ENCODE peak calls at places on chromosomes 4 and X, in six cellular contexts. One of them, this sample, is unnamed.

GRCh38 chr4:184421558-184422155 is 52.7 kb downstream of the IRF2 start:
- DNase-seq in HFF-Myc: no peak
- DNase-seq in heart left ventricle: no peak
- DNase-seq in GM12865: peak
- DNase-seq in AG04450: no peak
- DNase-seq in left ventricle myocardium inferior: no peak
- DNase-seq in this sample: no peak

GRCh38 chr4:8171941-8172924 is 13.6 kb upstream of the ABLIM2 start:
- DNase-seq in HFF-Myc: no peak
- DNase-seq in heart left ventricle: no peak
- DNase-seq in GM12865: peak
- DNase-seq in AG04450: peak
- DNase-seq in left ventricle myocardium inferior: no peak
- DNase-seq in this sample: peak

GRCh38 chr4:174764105-174764729 is 64.8 kb downstream of the GLRA3 start:
- DNase-seq in HFF-Myc: peak
- DNase-seq in heart left ventricle: no peak
- DNase-seq in GM12865: peak
- DNase-seq in AG04450: peak
- DNase-seq in left ventricle myocardium inferior: no peak
- DNase-seq in this sample: peak

GRCh38 chr4:129362685-129363274 is 266.8 kb downstream of the C4orf33 start:
- DNase-seq in HFF-Myc: peak
- DNase-seq in heart left ventricle: peak
- DNase-seq in GM12865: peak
- DNase-seq in AG04450: peak
- DNase-seq in left ventricle myocardium inferior: peak
- DNase-seq in this sample: peak

GRCh38 chr4:5477613-5478012 is 230.7 kb downstream of the EVC2 start:
- DNase-seq in HFF-Myc: no peak
- DNase-seq in heart left ventricle: no peak
- DNase-seq in GM12865: no peak
- DNase-seq in AG04450: no peak
- DNase-seq in left ventricle myocardium inferior: no peak
- DNase-seq in this sample: no peak

GRCh38 chrX:106692425-106693075 is 34.0 kb upstream of the RNF128 start:
- DNase-seq in HFF-Myc: no peak
- DNase-seq in heart left ventricle: no peak
- DNase-seq in GM12865: no peak
- DNase-seq in AG04450: no peak
- DNase-seq in left ventricle myocardium inferior: no peak
- DNase-seq in this sample: no peak

GRCh38 chr4:48654015-48654664 is 125.9 kb downstream of the FRYL start:
- DNase-seq in HFF-Myc: no peak
- DNase-seq in heart left ventricle: no peak
- DNase-seq in GM12865: no peak
- DNase-seq in AG04450: no peak
- DNase-seq in left ventricle myocardium inferior: no peak
- DNase-seq in this sample: peak

GRCh38 chrX:153967536-153968214 is 3.9 kb downstream of the HCFC1 start:
- DNase-seq in HFF-Myc: no peak
- DNase-seq in heart left ventricle: no peak
- DNase-seq in GM12865: no peak
- DNase-seq in AG04450: no peak
- DNase-seq in left ventricle myocardium inferior: no peak
- DNase-seq in this sample: no peak

GRCh38 chr4:2662598-2662997 is 93.5 kb downstream of the TNIP2 start:
- DNase-seq in HFF-Myc: no peak
- DNase-seq in heart left ventricle: no peak
- DNase-seq in GM12865: no peak
- DNase-seq in AG04450: peak
- DNase-seq in left ventricle myocardium inferior: no peak
- DNase-seq in this sample: peak

GRCh38 chr4:149987330-149987751 is 90.9 kb upstream of the DCLK2 start:
- DNase-seq in HFF-Myc: no peak
- DNase-seq in heart left ventricle: no peak
- DNase-seq in GM12865: no peak
- DNase-seq in AG04450: no peak
- DNase-seq in left ventricle myocardium inferior: no peak
- DNase-seq in this sample: peak

GRCh38 chr4:141486375-141486997 is 149.9 kb upstream of the IL15 start:
- DNase-seq in HFF-Myc: no peak
- DNase-seq in heart left ventricle: no peak
- DNase-seq in GM12865: no peak
- DNase-seq in AG04450: peak
- DNase-seq in left ventricle myocardium inferior: no peak
- DNase-seq in this sample: peak

GRCh38 chr4:77036206-77036605 is 39.6 kb downstream of the CCNI start:
- DNase-seq in HFF-Myc: no peak
- DNase-seq in heart left ventricle: no peak
- DNase-seq in GM12865: no peak
- DNase-seq in AG04450: peak
- DNase-seq in left ventricle myocardium inferior: no peak
- DNase-seq in this sample: peak

GRCh38 chr4:54067163-54067562 is 2.8 kb upstream of the CHIC2 start:
- DNase-seq in HFF-Myc: no peak
- DNase-seq in heart left ventricle: peak
- DNase-seq in GM12865: no peak
- DNase-seq in AG04450: no peak
- DNase-seq in left ventricle myocardium inferior: peak
- DNase-seq in this sample: peak

GRCh38 chr4:107468812-107469211 is 251.2 kb downstream of the PAPSS1 start:
- DNase-seq in HFF-Myc: no peak
- DNase-seq in heart left ventricle: no peak
- DNase-seq in GM12865: peak
- DNase-seq in AG04450: no peak
- DNase-seq in left ventricle myocardium inferior: no peak
- DNase-seq in this sample: no peak

GRCh38 chrX:145609951-145610511 is 207.6 kb upstream of the SLITRK2 start:
- DNase-seq in HFF-Myc: no peak
- DNase-seq in heart left ventricle: no peak
- DNase-seq in GM12865: no peak
- DNase-seq in AG04450: peak
- DNase-seq in left ventricle myocardium inferior: no peak
- DNase-seq in this sample: peak

GRCh38 chr4:98283219-98284199 is 22.3 kb downstream of the RAP1GDS1 start:
- DNase-seq in HFF-Myc: no peak
- DNase-seq in heart left ventricle: no peak
- DNase-seq in GM12865: no peak
- DNase-seq in AG04450: no peak
- DNase-seq in left ventricle myocardium inferior: no peak
- DNase-seq in this sample: no peak

GRCh38 chr4:95640337-95640736 is 91.6 kb upstream of the UNC5C start:
- DNase-seq in HFF-Myc: no peak
- DNase-seq in heart left ventricle: no peak
- DNase-seq in GM12865: no peak
- DNase-seq in AG04450: no peak
- DNase-seq in left ventricle myocardium inferior: no peak
- DNase-seq in this sample: peak

GRCh38 chr4:6692806-6693205 is 872 bp upstream of the S100P start:
- DNase-seq in HFF-Myc: no peak
- DNase-seq in heart left ventricle: no peak
- DNase-seq in GM12865: no peak
- DNase-seq in AG04450: no peak
- DNase-seq in left ventricle myocardium inferior: no peak
- DNase-seq in this sample: peak

DNA sequence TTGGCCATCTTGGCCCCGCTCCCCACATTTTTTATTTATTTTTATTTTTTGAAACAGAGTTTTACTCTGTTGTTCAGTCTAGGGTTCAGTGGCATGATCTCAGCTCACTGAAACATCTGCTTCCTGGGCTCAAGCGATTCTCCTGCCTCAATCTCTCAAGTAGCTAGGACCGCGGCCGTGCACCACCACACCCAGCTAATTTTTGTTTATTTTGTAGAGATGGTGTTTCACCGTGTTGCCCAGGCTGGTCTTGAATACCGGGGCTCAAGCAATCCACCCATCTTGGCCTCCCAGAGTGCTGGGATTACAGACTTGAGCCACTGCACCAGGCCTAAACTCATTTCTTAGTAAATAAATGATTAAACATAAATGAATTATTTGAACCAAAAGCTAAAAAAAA is 322.0 kb upstream of the LCORL start:
- DNase-seq in HFF-Myc: no peak
- DNase-seq in heart left ventricle: no peak
- DNase-seq in GM12865: no peak
- DNase-seq in AG04450: no peak
- DNase-seq in left ventricle myocardium inferior: no peak
- DNase-seq in this sample: no peak
- H3K4me3 ChIP-seq in HFF-Myc: no peak
- H3K4me3 ChIP-seq in heart left ventricle: no peak
- H3K4me3 ChIP-seq in GM12865: no peak
- H3K4me3 ChIP-seq in AG04450: no peak
- H3K4me3 ChIP-seq in left ventricle myocardium inferior: no peak
- H3K4me3 ChIP-seq in this sample: no peak

GRCh38 chrX:79146552-79147390 is 2.3 kb downstream of the GPR174 start:
- DNase-seq in HFF-Myc: no peak
- DNase-seq in heart left ventricle: no peak
- DNase-seq in GM12865: peak
- DNase-seq in AG04450: no peak
- DNase-seq in left ventricle myocardium inferior: no peak
- DNase-seq in this sample: no peak
- H3K4me3 ChIP-seq in HFF-Myc: no peak
- H3K4me3 ChIP-seq in heart left ventricle: no peak
- H3K4me3 ChIP-seq in GM12865: peak
- H3K4me3 ChIP-seq in AG04450: no peak
- H3K4me3 ChIP-seq in left ventricle myocardium inferior: no peak
- H3K4me3 ChIP-seq in this sample: no peak

GRCh38 chr4:147492301-147492700 is 11.4 kb downstream of the EDNRA start:
- DNase-seq in HFF-Myc: no peak
- DNase-seq in heart left ventricle: no peak
- DNase-seq in GM12865: no peak
- DNase-seq in AG04450: no peak
- DNase-seq in left ventricle myocardium inferior: no peak
- DNase-seq in this sample: peak

GRCh38 chr4:147491076-147491475 is 10.2 kb downstream of the EDNRA start:
- DNase-seq in HFF-Myc: no peak
- DNase-seq in heart left ventricle: no peak
- DNase-seq in GM12865: no peak
- DNase-seq in AG04450: no peak
- DNase-seq in left ventricle myocardium inferior: no peak
- DNase-seq in this sample: peak

GRCh38 chr4:147494301-147494700 is 13.4 kb downstream of the EDNRA start:
- DNase-seq in HFF-Myc: no peak
- DNase-seq in heart left ventricle: no peak
- DNase-seq in GM12865: no peak
- DNase-seq in AG04450: no peak
- DNase-seq in left ventricle myocardium inferior: no peak
- DNase-seq in this sample: no peak

GRCh38 chr4:147496500-147496899 is 15.6 kb downstream of the EDNRA start:
- DNase-seq in HFF-Myc: no peak
- DNase-seq in heart left ventricle: no peak
- DNase-seq in GM12865: no peak
- DNase-seq in AG04450: no peak
- DNase-seq in left ventricle myocardium inferior: no peak
- DNase-seq in this sample: no peak

GRCh38 chr4:147492761-147493160 is 11.9 kb downstream of the EDNRA start:
- DNase-seq in HFF-Myc: no peak
- DNase-seq in heart left ventricle: peak
- DNase-seq in GM12865: peak
- DNase-seq in AG04450: peak
- DNase-seq in left ventricle myocardium inferior: peak
- DNase-seq in this sample: peak
- H3K4me3 ChIP-seq in HFF-Myc: no peak
- H3K4me3 ChIP-seq in heart left ventricle: no peak
- H3K4me3 ChIP-seq in GM12865: no peak
- H3K4me3 ChIP-seq in AG04450: no peak
- H3K4me3 ChIP-seq in left ventricle myocardium inferior: peak
- H3K4me3 ChIP-seq in this sample: no peak

GRCh38 chr4:144645621-144646522 is at the start of gene HHIP:
- DNase-seq in HFF-Myc: no peak
- DNase-seq in heart left ventricle: peak
- DNase-seq in GM12865: no peak
- DNase-seq in AG04450: no peak
- DNase-seq in left ventricle myocardium inferior: peak
- DNase-seq in this sample: peak

GRCh38 chr4:144647095-144647959 is 1.4 kb downstream of the HHIP start:
- DNase-seq in HFF-Myc: no peak
- DNase-seq in heart left ventricle: no peak
- DNase-seq in GM12865: no peak
- DNase-seq in AG04450: no peak
- DNase-seq in left ventricle myocardium inferior: no peak
- DNase-seq in this sample: peak

GRCh38 chr4:144645102-144645469 is 870 bp upstream of the HHIP start:
- DNase-seq in HFF-Myc: no peak
- DNase-seq in heart left ventricle: no peak
- DNase-seq in GM12865: no peak
- DNase-seq in AG04450: no peak
- DNase-seq in left ventricle myocardium inferior: no peak
- DNase-seq in this sample: peak

GRCh38 chr4:144646523-144647094 is 653 bp downstream of the HHIP start:
- DNase-seq in HFF-Myc: no peak
- DNase-seq in heart left ventricle: no peak
- DNase-seq in GM12865: no peak
- DNase-seq in AG04450: no peak
- DNase-seq in left ventricle myocardium inferior: no peak
- DNase-seq in this sample: peak

GRCh38 chr4:144644368-144645101 is 1.4 kb upstream of the HHIP start:
- DNase-seq in HFF-Myc: no peak
- DNase-seq in heart left ventricle: no peak
- DNase-seq in GM12865: no peak
- DNase-seq in AG04450: no peak
- DNase-seq in left ventricle myocardium inferior: no peak
- DNase-seq in this sample: peak
- H3K4me3 ChIP-seq in HFF-Myc: no peak
- H3K4me3 ChIP-seq in heart left ventricle: no peak
- H3K4me3 ChIP-seq in GM12865: no peak
- H3K4me3 ChIP-seq in AG04450: peak
- H3K4me3 ChIP-seq in left ventricle myocardium inferior: no peak
- H3K4me3 ChIP-seq in this sample: peak

DNA sequence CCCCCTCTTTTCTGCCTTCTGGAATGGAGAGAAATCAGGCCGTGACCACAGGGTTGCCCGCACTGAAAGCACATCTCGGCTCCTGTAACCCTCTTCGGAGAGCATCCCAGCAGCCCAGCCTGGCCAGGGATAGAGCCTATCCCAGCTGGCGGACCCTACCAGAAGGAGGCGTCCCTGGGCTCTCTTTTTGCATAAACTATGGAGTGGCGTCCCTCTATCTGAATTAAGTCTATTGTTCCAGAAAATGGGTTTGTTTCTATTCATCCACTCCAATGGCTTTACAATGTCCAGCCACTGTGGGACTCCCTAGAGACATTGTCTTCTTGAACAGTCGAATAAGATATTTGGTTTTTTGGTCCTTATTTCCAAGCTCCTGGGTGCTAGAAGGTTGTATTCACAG is 689 bp upstream of the NHSL2 start:
- DNase-seq in HFF-Myc: no peak
- DNase-seq in heart left ventricle: no peak
- DNase-seq in GM12865: no peak
- DNase-seq in AG04450: no peak
- DNase-seq in left ventricle myocardium inferior: no peak
- DNase-seq in this sample: peak
- H3K4me3 ChIP-seq in HFF-Myc: peak
- H3K4me3 ChIP-seq in heart left ventricle: peak
- H3K4me3 ChIP-seq in GM12865: no peak
- H3K4me3 ChIP-seq in AG04450: peak
- H3K4me3 ChIP-seq in left ventricle myocardium inferior: peak
- H3K4me3 ChIP-seq in this sample: peak

This sample was measured in choroid plexus epithelial cell.